ENCODE peak calls at places on chromosomes 3 and 15, in six cellular contexts. E, H, I, Q, K and Y are unnamed samples. For H3K4me1 and H3K9me3, the result is how much of the 10 kb centered on the place peaks cover.

GRCh38 chr3:55501905-55502304 is 14.8 kb upstream of the WNT5A start:
- DNase-seq in E (no peak), H (no peak), I (no peak), Q (no peak), K (no peak), Y (no peak)

GRCh38 chr3:71652786-71653419 is 69.4 kb upstream of the FOXP1 start:
- DNase-seq in E (peak), H (no peak), I (peak), Q (no peak), K (peak), Y (no peak)

GRCh38 chr3:139480585-139480984 is 4.3 kb upstream of the RBP2 start:
- DNase-seq in E (no peak), H (no peak), I (no peak), Q (no peak), K (no peak), Y (no peak)

GRCh38 chr3:54957711-54958110 is 29.9 kb upstream of the LRTM1 start:
- DNase-seq in E (no peak), H (no peak), I (no peak), Q (no peak), K (no peak), Y (no peak)

GRCh38 chr15:29815000-29815704 is 7.1 kb downstream of the TJP1 start:
- DNase-seq in E (no peak), H (no peak), I (no peak), Q (no peak), K (no peak), Y (no peak)

GRCh38 chr3:25663324-25664065 is 1.2 kb downstream of the TOP2B start:
- DNase-seq in E (peak), H (no peak), I (no peak), Q (no peak), K (peak), Y (no peak)

GRCh38 chr3:20072422-20072821 is 32.2 kb downstream of the KAT2B start:
- DNase-seq in E (no peak), H (no peak), I (no peak), Q (no peak), K (no peak), Y (no peak)

GRCh38 chr3:71185733-71186455 is 397.6 kb downstream of the FOXP1 start:
- DNase-seq in E (no peak), H (no peak), I (no peak), Q (no peak), K (no peak), Y (no peak)

GRCh38 chr3:128550113-128550440 is 57.1 kb upstream of the GATA2 start:
- DNase-seq in E (no peak), H (no peak), I (no peak), Q (no peak), K (no peak), Y (peak)

GRCh38 chr15:64692166-64692565 is 83.2 kb downstream of the RBPMS2 start:
- DNase-seq in E (no peak), H (no peak), I (no peak), Q (no peak), K (no peak), Y (no peak)

DNA sequence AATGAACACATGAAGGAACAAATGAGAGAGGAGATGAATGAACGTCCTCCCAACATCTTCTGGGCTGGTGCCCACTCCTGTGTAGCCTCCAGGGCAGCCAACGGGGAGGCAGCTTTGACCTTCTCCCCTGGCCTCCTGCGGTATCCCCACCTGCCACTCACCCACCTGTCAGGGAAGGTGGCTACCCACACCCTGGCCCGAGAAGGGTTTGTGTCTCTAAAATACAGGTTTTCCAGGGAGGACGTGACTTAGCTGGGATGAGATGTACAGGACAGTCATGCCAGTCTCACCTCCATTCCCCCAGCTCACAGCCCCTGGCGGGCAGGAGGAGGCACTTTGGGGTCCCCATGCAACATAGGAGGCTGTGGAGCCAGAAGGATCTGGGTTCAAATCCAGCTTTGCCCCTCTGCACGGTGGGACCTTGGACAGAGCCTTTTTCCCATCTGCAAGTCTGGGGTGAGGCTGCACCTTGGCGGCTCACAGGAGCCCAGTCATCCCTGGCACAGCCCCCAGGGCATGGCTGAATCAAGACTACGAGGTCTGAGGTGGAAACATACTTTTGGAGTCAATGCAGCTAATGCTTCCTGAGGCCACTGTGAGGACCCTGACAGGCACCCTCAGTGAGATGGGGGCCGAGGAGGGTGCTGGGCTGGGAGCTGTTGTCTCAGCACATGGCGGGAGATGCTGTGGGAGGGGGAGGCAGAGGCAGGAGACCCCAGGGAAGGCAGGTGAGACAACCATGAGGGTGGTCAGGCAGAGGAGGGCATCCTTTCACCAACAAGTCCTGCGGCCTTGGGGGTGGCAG is 11.1 kb upstream of the PLXND1 start:
- DNase-seq in E (no peak), H (no peak), I (no peak), Q (no peak), K (no peak), Y (peak)
- H3K4me1 ChIP-seq in E (under half), H (half or more), I (under half), Q (under half), K (under half), Y (half or more)

DNA sequence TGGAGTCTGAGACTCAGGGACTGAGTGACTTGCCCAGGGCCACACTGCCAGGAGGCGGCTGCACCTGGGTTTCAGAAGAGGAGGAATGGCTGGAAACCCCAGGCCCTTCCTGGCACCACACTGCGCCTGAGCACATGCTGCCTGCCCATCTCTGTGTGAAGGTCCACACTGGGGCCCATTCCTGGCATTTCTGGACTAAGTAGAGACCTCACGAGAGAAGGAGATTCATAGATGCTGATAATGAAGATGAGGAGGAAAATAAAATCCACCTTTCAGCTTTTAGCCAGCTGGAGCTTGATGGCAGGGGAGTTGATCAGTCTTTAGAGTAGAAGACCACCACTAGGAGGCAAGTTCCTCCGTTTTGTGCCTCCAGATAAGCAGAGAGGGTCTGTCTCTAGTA is 40.2 kb upstream of the TF start:
- DNase-seq in E (no peak), H (no peak), I (no peak), Q (no peak), K (no peak), Y (no peak)
- TF ChIP-seq CTCF in E (no peak), H (no peak), I (no peak), Q (no peak), K (no peak), Y (no peak)

GRCh38 chr15:25051399-25052154 is 96.8 kb downstream of the SNRPN start:
- DNase-seq in E (no peak), H (no peak), I (no peak), Q (no peak), K (no peak), Y (peak)
- H3K9me3 ChIP-seq in E (under half), H (half or more), I (half or more), Q (half or more), K (half or more), Y (half or more)

GRCh38 chr3:49662720-49663413 is 11.3 kb upstream of the APEH start:
- DNase-seq in E (no peak), H (no peak), I (no peak), Q (no peak), K (no peak), Y (no peak)
- H3K4me1 ChIP-seq in E (under half), H (under half), I (under half), Q (under half), K (under half), Y (under half)

GRCh38 chr15:73655724-73656123 is 22.5 kb upstream of the NPTN start:
- DNase-seq in E (no peak), H (no peak), I (no peak), Q (no peak), K (no peak), Y (no peak)

GRCh38 chr15:73654659-73655058 is 21.5 kb upstream of the NPTN start:
- DNase-seq in E (no peak), H (no peak), I (no peak), Q (no peak), K (no peak), Y (no peak)

GRCh38 chr15:73658645-73659044 is 25.5 kb upstream of the NPTN start:
- DNase-seq in E (no peak), H (no peak), I (no peak), Q (no peak), K (no peak), Y (no peak)

GRCh38 chr15:73660455-73660854 is 23.7 kb upstream of the CD276 start:
- DNase-seq in E (no peak), H (no peak), I (no peak), Q (no peak), K (no peak), Y (no peak)
- TF ChIP-seq CTCF in E (no peak), H (no peak), I (no peak), Q (no peak), K (no peak), Y (no peak)

DNA sequence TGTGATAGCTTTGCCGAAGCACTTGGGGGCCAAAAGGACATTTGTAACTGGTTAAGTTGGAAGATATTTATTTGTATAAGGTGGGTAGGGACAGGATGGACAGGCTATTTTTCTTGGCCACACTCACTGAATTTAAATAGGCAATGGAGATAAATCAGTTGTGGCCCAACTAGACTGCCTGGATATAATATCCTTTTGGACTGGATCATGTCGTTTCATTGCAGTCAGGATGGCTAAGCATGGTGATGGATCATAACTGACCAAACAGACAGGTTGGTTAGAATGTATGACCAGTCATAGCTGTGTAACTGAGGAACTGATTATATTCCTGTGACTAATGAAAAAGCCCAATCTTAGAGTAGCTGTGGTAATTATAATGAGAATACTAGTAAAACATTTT is 284.0 kb downstream of the LPP start:
- DNase-seq in E (no peak), H (no peak), I (no peak), Q (no peak), K (no peak), Y (no peak)
- H3K9me3 ChIP-seq in E (under half), H (under half), I (under half), Q (under half), K (under half), Y (under half)

GRCh38 chr3:108076564-108076963 is 14.3 kb downstream of the CD47 start:
- DNase-seq in E (no peak), H (no peak), I (no peak), Q (no peak), K (no peak), Y (no peak)
- H3K4me1 ChIP-seq in E (under half), H (under half), I (under half), Q (under half), K (under half), Y (under half)

DNA sequence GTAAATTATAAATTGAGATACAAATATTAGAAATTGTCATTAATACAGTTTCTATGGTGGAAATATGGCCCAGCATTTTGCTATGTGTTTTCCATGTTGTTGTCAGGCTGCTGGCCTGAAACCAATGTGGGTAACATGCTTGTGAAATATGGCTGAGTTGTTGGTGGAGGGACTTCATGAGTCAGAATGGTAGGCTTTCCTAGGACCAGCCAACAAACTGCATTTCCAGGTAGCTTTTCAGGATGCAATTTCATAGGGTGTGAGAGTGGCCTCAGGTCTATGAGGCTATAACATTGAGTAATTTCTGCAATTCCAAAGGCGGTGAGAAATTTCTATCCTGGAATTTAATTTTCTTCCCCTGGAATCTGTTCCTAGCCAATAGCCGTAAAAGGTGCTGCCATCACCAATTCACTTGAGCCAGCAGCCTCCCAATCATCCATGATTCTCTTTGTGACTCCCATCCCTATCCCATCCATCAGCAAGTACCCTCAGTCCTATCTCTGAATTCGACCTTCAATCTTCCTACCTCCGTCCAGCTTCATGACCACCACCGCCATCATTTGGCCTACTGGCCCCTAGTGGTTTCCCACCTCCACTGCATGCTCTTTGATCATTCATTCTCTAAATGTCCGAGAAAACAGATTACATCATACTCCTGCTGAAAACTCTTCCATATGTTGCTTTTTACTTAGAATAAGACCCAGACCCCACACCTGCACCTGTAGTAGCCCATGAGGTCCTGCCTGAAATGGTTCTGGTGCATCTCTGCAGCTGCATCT is 276.6 kb upstream of the CFAP20DC start:
- DNase-seq in E (peak), H (no peak), I (no peak), Q (no peak), K (no peak), Y (no peak)
- TF ChIP-seq CTCF in E (peak), H (peak), I (no peak), Q (no peak), K (no peak), Y (peak)

GRCh38 chr3:1692428-1692827 is 406.2 kb upstream of the CNTN4 start:
- DNase-seq in E (no peak), H (no peak), I (no peak), Q (no peak), K (no peak), Y (no peak)
- H3K9me3 ChIP-seq in E (under half), H (under half), I (under half), Q (under half), K (under half), Y (under half)